ENCODE peak calls at places on chromosomes 4 and X, in four cellular contexts. A is suprapubic skin, X is glutamatergic neuron, W is AG09309. K is an unnamed sample.

GRCh38 chrX:66731398-66731797 is 92.5 kb upstream of the EDA2R start:
- DNase-seq in W (peak), A (no peak), X (no peak), K (no peak)

GRCh38 chrX:133698298-133698697 is 283.0 kb upstream of the GPC4 start:
- DNase-seq in W (no peak), A (no peak), X (no peak), K (peak)

GRCh38 chr4:170687751-170688150 is 598.0 kb upstream of the AADAT start:
- DNase-seq in X (no peak), A (no peak), W (no peak), K (no peak)

GRCh38 chr4:147964519-147964918 is 232.6 kb downstream of the ARHGAP10 start:
- DNase-seq in W (no peak), A (no peak), X (no peak), K (no peak)

GRCh38 chr4:119626420-119626819 is 2.2 kb downstream of the PDE5A start:
- DNase-seq in W (no peak), X (no peak), A (no peak), K (no peak)

GRCh38 chr4:168541608-168541953 is 44.7 kb downstream of the PALLD start:
- DNase-seq in W (peak), A (no peak), X (no peak), K (peak)

GRCh38 chr4:7015383-7016035 is 27.7 kb upstream of the TADA2B start:
- DNase-seq in A (no peak), X (no peak), W (no peak), K (no peak)

GRCh38 chr4:27318740-27319139 is 458.1 kb downstream of the STIM2 start:
- DNase-seq in A (no peak), X (peak), W (peak), K (peak)

GRCh38 chrX:46169808-46170207 is 375.4 kb downstream of the ZNF674 start:
- DNase-seq in X (no peak), W (no peak), A (no peak), K (no peak)

GRCh38 chrX:139831689-139832456 is 101.0 kb downstream of the ATP11C start:
- DNase-seq in X (no peak), W (no peak), A (no peak), K (no peak)

GRCh38 chrX:108022491-108023089 is 22.3 kb upstream of the VSIG1 start:
- DNase-seq in A (no peak), W (no peak), X (no peak), K (no peak)

GRCh38 chr4:87108142-87108546 is 112.3 kb downstream of the KLHL8 start:
- DNase-seq in X (no peak), A (peak), W (no peak), K (peak)

GRCh38 chr4:125573368-125573767 is 258.6 kb downstream of the FAT4 start:
- DNase-seq in X (no peak), A (no peak), W (no peak), K (no peak)

GRCh38 chr4:13866881-13867280 is 239.4 kb upstream of the BOD1L1 start:
- DNase-seq in A (no peak), X (no peak), W (no peak), K (no peak)

GRCh38 chr4:40301592-40301991 is 33.5 kb upstream of the CHRNA9 start:
- DNase-seq in W (no peak), X (no peak), A (no peak), K (no peak)

GRCh38 chrX:68876731-68877130 is 47.9 kb downstream of the EFNB1 start:
- DNase-seq in A (no peak), X (no peak), W (no peak), K (no peak)

GRCh38 chr4:128596844-128597243 is 212.7 kb upstream of the JADE1 start:
- DNase-seq in W (no peak), X (no peak), A (no peak), K (no peak)

GRCh38 chrX:77431227-77431626 is 16.0 kb upstream of the FGF16 start:
- DNase-seq in A (peak), X (peak), W (peak), K (no peak)

GRCh38 chr4:3225946-3226345 is 23.0 kb upstream of the MSANTD1 start:
- DNase-seq in A (no peak), X (no peak), W (no peak), K (no peak)

GRCh38 chrX:80550722-80551121 is 130.5 kb downstream of the TENT5D start:
- DNase-seq in W (no peak), X (no peak), A (no peak), K (peak)

GRCh38 chrX:137313627-137314026 is 252.3 kb upstream of the ZIC3 start:
- DNase-seq in W (no peak), A (no peak), X (no peak), K (no peak)

GRCh38 chr4:38062894-38063168 is 102.6 kb downstream of the PTTG2 start:
- DNase-seq in X (no peak), A (no peak), W (no peak), K (no peak)

GRCh38 chr4:165190591-165191212 is 16.7 kb upstream of the KLHL2 start:
- DNase-seq in X (no peak), W (no peak), A (no peak), K (no peak)

GRCh38 chrX:82218361-82218760 is 1016.5 kb downstream of the SH3BGRL start:
- DNase-seq in A (no peak), W (no peak), X (no peak), K (no peak)
- TF ChIP-seq CTCF in A (no peak), W (peak), X (peak), K (peak)

GRCh38 chr4:99677161-99677560 is 19.5 kb upstream of the C4orf54 start:
- DNase-seq in W (no peak), A (no peak), X (no peak), K (no peak)

GRCh38 chr4:99679976-99680375 is 22.3 kb upstream of the C4orf54 start:
- DNase-seq in W (no peak), A (no peak), X (no peak), K (no peak)

GRCh38 chr4:99683913-99684312 is 26.3 kb upstream of the C4orf54 start:
- DNase-seq in X (no peak), W (no peak), A (no peak), K (no peak)

DNA sequence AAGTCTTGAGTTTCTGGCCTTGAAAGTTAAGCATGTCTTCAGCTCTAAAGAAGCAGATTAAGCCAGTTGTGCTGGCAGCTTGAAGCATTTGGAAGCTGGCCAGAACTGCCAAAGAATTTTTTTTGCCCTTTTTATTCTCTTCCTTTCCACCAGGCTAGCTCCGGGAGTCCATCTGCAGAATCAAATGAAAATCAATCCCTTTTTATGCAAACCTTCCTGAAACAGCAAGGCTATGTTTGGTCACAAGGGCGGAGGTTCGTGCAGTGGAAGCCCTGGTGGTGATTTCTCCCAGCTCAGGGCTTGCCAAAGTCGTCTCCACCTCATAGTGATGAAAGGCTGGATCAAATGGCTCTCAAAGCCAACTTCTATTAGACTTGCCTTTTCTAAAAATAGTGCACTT is 21.6 kb upstream of the C4orf54 start:
- DNase-seq in A (no peak), W (no peak), X (no peak), K (peak)
- TF ChIP-seq CTCF in A (no peak), W (no peak), X (no peak), K (no peak)

GRCh38 chr4:1417522-1418390 is 11.5 kb upstream of the NKX1-1 start:
- DNase-seq in W (no peak), A (peak), X (no peak), K (no peak)
- TF ChIP-seq CTCF in W (no peak), A (no peak), X (peak), K (no peak)

GRCh38 chr4:61614256-61614655 is 414.1 kb downstream of the ADGRL3 start:
- DNase-seq in A (no peak), W (no peak), X (no peak), K (no peak)

DNA sequence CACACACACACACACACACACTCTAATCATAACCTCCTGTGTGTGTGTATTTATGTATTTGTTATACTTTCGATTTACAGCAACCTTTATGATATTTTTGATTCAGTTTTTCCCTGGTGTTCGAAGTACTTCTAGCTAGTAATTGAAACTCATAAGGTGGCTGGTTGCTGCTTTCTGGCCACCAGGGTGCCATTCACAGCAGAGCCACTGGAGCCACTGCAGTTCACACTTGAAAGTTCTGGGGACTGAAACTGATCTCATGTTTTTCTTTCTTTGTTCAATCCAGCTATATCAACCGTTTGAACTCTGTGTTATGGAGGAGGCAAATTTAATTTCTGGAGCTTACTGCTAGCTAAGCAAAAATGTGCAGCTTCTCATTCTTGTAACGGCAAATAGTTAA is 419.4 kb downstream of the ADGRL3 start:
- DNase-seq in A (no peak), W (no peak), X (no peak), K (no peak)
- TF ChIP-seq CTCF in A (no peak), W (no peak), X (peak), K (no peak)

GRCh38 chr4:8282134-8282641 is 12.6 kb downstream of the HTRA3 start:
- DNase-seq in W (no peak), A (peak), X (no peak), K (no peak)

GRCh38 chr4:8283161-8283560 is 13.6 kb downstream of the HTRA3 start:
- DNase-seq in W (no peak), X (peak), A (peak), K (no peak)

GRCh38 chr4:8284391-8284790 is 14.8 kb downstream of the HTRA3 start:
- DNase-seq in W (no peak), A (peak), X (no peak), K (no peak)

GRCh38 chr4:8282742-8283141 is 13.2 kb downstream of the HTRA3 start:
- DNase-seq in W (no peak), X (peak), A (peak), K (no peak)

GRCh38 chr4:8283631-8284121 is 14.1 kb downstream of the HTRA3 start:
- DNase-seq in A (peak), W (no peak), X (peak), K (no peak)
- TF ChIP-seq CTCF in A (no peak), W (no peak), X (no peak), K (no peak)

DNA sequence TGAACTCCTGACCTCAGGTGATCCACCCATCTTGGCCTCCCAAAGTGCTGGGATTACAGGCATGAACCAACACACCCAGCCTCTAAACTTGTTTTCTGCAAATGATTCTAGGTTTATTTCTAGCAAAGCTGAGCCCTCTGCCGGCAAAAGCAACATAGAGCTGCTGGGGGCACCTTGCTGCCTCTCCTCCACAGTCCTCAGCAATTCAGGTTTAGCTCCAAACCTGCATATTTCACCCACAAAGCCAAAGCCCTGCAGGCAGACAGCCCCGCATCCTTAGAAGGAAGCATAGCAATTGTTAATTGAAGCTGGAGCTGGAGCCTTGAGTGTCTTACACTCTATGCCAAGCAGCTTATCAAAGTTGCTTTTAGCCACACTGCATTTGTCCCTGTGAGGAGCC is 24.9 kb upstream of the OCIAD2 start:
- DNase-seq in A (no peak), W (no peak), X (no peak), K (no peak)
- TF ChIP-seq CTCF in A (no peak), W (peak), X (no peak), K (no peak)

GRCh38 chrX:119512145-119512800 is 44.0 kb downstream of the SLC25A5 start:
- DNase-seq in X (peak), W (peak), A (no peak), K (peak)
- TF ChIP-seq CTCF in X (peak), W (peak), A (peak), K (peak)

GRCh38 chrX:71622347-71623104 is 4.2 kb upstream of the CXCR3 start:
- DNase-seq in X (no peak), A (peak), W (peak), K (peak)
- TF ChIP-seq CTCF in X (no peak), A (peak), W (peak), K (no peak)

DNA sequence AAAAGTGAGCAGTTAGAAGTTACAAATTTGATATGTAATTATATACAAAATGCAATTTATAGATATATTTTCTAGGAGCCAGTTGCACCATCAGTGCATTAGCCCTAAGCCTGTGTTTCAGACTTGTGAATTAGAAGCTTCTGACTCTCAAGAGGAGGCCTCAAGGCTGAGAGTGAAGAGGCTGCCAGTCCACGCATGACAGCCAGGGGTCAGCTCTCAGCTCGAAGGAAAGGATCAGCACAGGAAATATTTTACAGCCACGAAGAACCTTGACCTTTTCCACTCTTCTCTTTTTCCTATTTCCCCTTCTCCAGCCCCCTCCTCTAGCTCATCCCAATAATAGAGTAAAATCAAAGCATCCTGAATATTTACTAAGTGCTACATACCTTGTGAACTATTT is 642.4 kb downstream of the TRIML1 start:
- DNase-seq in A (no peak), W (no peak), X (peak), K (peak)
- TF ChIP-seq CTCF in A (no peak), W (peak), X (peak), K (peak)

K was measured in Calu3.